ENCODE peak calls at places on chromosome 19, in four cellular contexts. R is GM12878, G is K562, W is GM12891. F is an unnamed sample.

GRCh38 chr19:15178629-15179308 is 22.0 kb downstream of the NOTCH3 start:
- DNase-seq in G (peak; percentile 32), W (no peak), R (no peak), F (no peak)

GRCh38 chr19:52524086-52524485 is 3.4 kb upstream of the ZNF808 start:
- DNase-seq in G (no peak), W (no peak), R (no peak), F (no peak)

GRCh38 chr19:50703915-50704548 is 15.6 kb downstream of the SHANK1 start:
- DNase-seq in W (no peak), R (no peak), G (peak; percentile 67), F (no peak)

GRCh38 chr19:30228726-30229523 is 143.3 kb upstream of the ZNF536 start:
- DNase-seq in R (no peak), W (no peak), G (no peak), F (no peak)

GRCh38 chr19:2592824-2593223 is 109.7 kb downstream of the GNG7 start:
- DNase-seq in W (no peak), G (no peak), R (no peak), F (no peak)

GRCh38 chr19:45558399-45558878 is 26.2 kb downstream of the OPA3 start:
- DNase-seq in G (peak; percentile 84), W (peak; percentile 68), R (no peak), F (peak; percentile 75)

GRCh38 chr19:54190942-54191670 is at the start of gene TSEN34:
- DNase-seq in W (peak; percentile 76), R (no peak), G (peak; percentile 89), F (no peak)

GRCh38 chr19:55940306-55940705 is 7.3 kb upstream of the NLRP8 start:
- DNase-seq in R (no peak), G (no peak), W (no peak), F (no peak)

GRCh38 chr19:29541473-29542253 is 15.9 kb downstream of the VSTM2B start:
- DNase-seq in W (no peak), R (no peak), G (no peak), F (no peak)

GRCh38 chr19:30696514-30696913 is 324.3 kb downstream of the ZNF536 start:
- DNase-seq in R (no peak), G (peak; percentile 71), W (peak; percentile 33), F (no peak)

GRCh38 chr19:50427997-50428425 is 4.7 kb upstream of the MYBPC2 start:
- DNase-seq in G (no peak), R (no peak), W (no peak), F (peak; percentile 93)

GRCh38 chr19:4524808-4525562 is 6.7 kb upstream of the PLIN4 start:
- DNase-seq in G (peak; percentile 77), R (no peak), W (peak; percentile 75), F (peak; percentile 69)

GRCh38 chr19:15248648-15249559 is 16.7 kb upstream of the EPHX3 start:
- DNase-seq in G (no peak), R (no peak), W (no peak), F (no peak)

GRCh38 chr19:36962346-36962745 is 46.2 kb downstream of the ZNF568 start:
- DNase-seq in R (no peak), G (no peak), W (no peak), F (no peak)

GRCh38 chr19:48190288-48191284 is 20.1 kb downstream of the ZSWIM9 start:
- DNase-seq in G (peak; percentile 84), W (no peak), R (no peak), F (peak; percentile 68)

GRCh38 chr19:8116437-8117293 is 32.7 kb downstream of the FBN3 start:
- DNase-seq in G (no peak), W (no peak), R (no peak), F (no peak)

GRCh38 chr19:18364826-18365528 is 21.0 kb upstream of the GDF15 start:
- DNase-seq in W (no peak), R (no peak), G (peak; percentile 95), F (peak; percentile 34)

GRCh38 chr19:4722671-4723464 is 774 bp downstream of the DPP9 start:
- DNase-seq in W (peak; percentile 61), G (peak; percentile 18), R (no peak), F (peak; percentile 35)

GRCh38 chr19:30651066-30651465 is 278.9 kb downstream of the ZNF536 start:
- DNase-seq in W (no peak), R (no peak), G (no peak), F (no peak)

GRCh38 chr19:29673451-29674371 is 8.4 kb downstream of the PLEKHF1 start:
- DNase-seq in R (no peak), G (no peak), W (no peak), F (no peak)

GRCh38 chr19:4939466-4939865 is 29.4 kb upstream of the KDM4B start:
- DNase-seq in W (no peak), G (no peak), R (no peak), F (no peak)

GRCh38 chr19:2722541-2723344 is 1.6 kb upstream of the DIRAS1 start:
- DNase-seq in R (no peak), G (peak; percentile 74), W (no peak), F (peak; percentile 57)

GRCh38 chr19:54506079-54506478 is 3.4 kb downstream of the LAIR2 start:
- DNase-seq in W (no peak), G (no peak), R (no peak), F (no peak)

GRCh38 chr19:6925801-6926751 is 38.7 kb downstream of the ADGRE1 start:
- DNase-seq in R (peak; percentile 68), W (no peak), G (no peak), F (no peak)

GRCh38 chr19:10076535-10076934 is 9.6 kb upstream of the SHFL start:
- DNase-seq in W (no peak), R (no peak), G (no peak), F (no peak)

GRCh38 chr19:4449022-4449825 is 8.4 kb downstream of the UBXN6 start:
- DNase-seq in R (no peak), G (no peak), W (peak; percentile 14), F (no peak)

GRCh38 chr19:12834418-12834943 is at the start of gene RTBDN:
- DNase-seq in W (no peak), G (peak; percentile 72), R (no peak), F (no peak)

GRCh38 chr19:10399878-10400277 is 3.5 kb downstream of the CDC37 start:
- DNase-seq in W (no peak), G (no peak), R (no peak), F (no peak)

GRCh38 chr19:19268453-19269385 is 4.4 kb downstream of the TM6SF2 start:
- DNase-seq in G (no peak), W (no peak), R (no peak), F (no peak)

GRCh38 chr19:41327499-41328156 is 17.7 kb downstream of the CCDC97 start:
- DNase-seq in W (peak; percentile 84), G (peak; percentile 30), R (no peak), F (peak; percentile 92)
- TF ChIP-seq SPI1 in W (peak; percentile 52), G (no peak), R (peak; percentile 28), F (peak; percentile 64)

GRCh38 chr19:17323973-17324327 is 10.7 kb downstream of the ANO8 start:
- DNase-seq in R (no peak), W (no peak), G (no peak), F (no peak)
- TF ChIP-seq SPI1 in R (peak; percentile 27), W (peak; percentile 50), G (peak; percentile 66), F (no peak)

GRCh38 chr19:38455031-38455430 is 21.5 kb downstream of the RYR1 start:
- DNase-seq in W (no peak), R (no peak), G (peak; percentile 55), F (no peak)
- TF ChIP-seq SPI1 in W (no peak), R (no peak), G (no peak), F (no peak)

GRCh38 chr19:33194884-33195710 is 967 bp downstream of the LRP3 start:
- DNase-seq in R (no peak), W (peak; percentile 17), G (no peak), F (peak; percentile 38)
- TF ChIP-seq SPI1 in R (no peak), W (no peak), G (no peak), F (no peak)

GRCh38 chr19:28075229-28075628 is 1137.7 kb downstream of the UQCRFS1 start:
- DNase-seq in R (no peak), G (no peak), W (no peak), F (no peak)
- TF ChIP-seq SPI1 in R (no peak), G (no peak), W (no peak), F (no peak)

GRCh38 chr19:35013047-35013819 is 13.1 kb downstream of the GRAMD1A start:
- DNase-seq in R (no peak), W (peak; percentile 95), G (peak; percentile 65), F (peak; percentile 50)
- TF ChIP-seq SPI1 in R (no peak), W (no peak), G (no peak), F (no peak)

GRCh38 chr19:46764817-46765291 is 18.6 kb upstream of the STRN4 start:
- DNase-seq in W (no peak), G (no peak), R (no peak), F (no peak)
- TF ChIP-seq SPI1 in W (no peak), G (no peak), R (no peak), F (no peak)

F was measured in HL-60.